ENCODE peak calls at places on chromosomes 6 and 20, in four cellular contexts. One of them, this sample, is unnamed.

GRCh38 chr6:104689551-104690205 is 170.0 kb downstream of the HACE1 start:
- DNase-seq in mesothelial cell of epicardium: no peak
- DNase-seq in A172: no peak
- DNase-seq in AG09319: no peak
- DNase-seq in this sample: no peak

GRCh38 chr6:20056350-20056992 is 155.8 kb downstream of the MBOAT1 start:
- DNase-seq in mesothelial cell of epicardium: no peak
- DNase-seq in A172: peak
- DNase-seq in AG09319: peak
- DNase-seq in this sample: peak

GRCh38 chr6:107185570-107185969 is 70.3 kb upstream of the BEND3 start:
- DNase-seq in mesothelial cell of epicardium: no peak
- DNase-seq in A172: no peak
- DNase-seq in AG09319: no peak
- DNase-seq in this sample: peak

GRCh38 chr20:63538204-63539091 is 1.3 kb upstream of the PTK6 start:
- DNase-seq in mesothelial cell of epicardium: no peak
- DNase-seq in A172: peak
- DNase-seq in AG09319: no peak
- DNase-seq in this sample: no peak

GRCh38 chr6:3231213-3232016 is 4.0 kb upstream of the TUBB2B start:
- DNase-seq in mesothelial cell of epicardium: peak
- DNase-seq in A172: peak
- DNase-seq in AG09319: peak
- DNase-seq in this sample: peak

GRCh38 chr20:34643919-34644318 is 33.0 kb downstream of the PIGU start:
- DNase-seq in mesothelial cell of epicardium: no peak
- DNase-seq in A172: no peak
- DNase-seq in AG09319: peak
- DNase-seq in this sample: no peak

GRCh38 chr6:45713981-45714685 is 301.5 kb downstream of the CLIC5 start:
- DNase-seq in mesothelial cell of epicardium: no peak
- DNase-seq in A172: no peak
- DNase-seq in AG09319: no peak
- DNase-seq in this sample: no peak

GRCh38 chr6:123193298-123193697 is 197.3 kb downstream of the CLVS2 start:
- DNase-seq in mesothelial cell of epicardium: no peak
- DNase-seq in A172: no peak
- DNase-seq in AG09319: no peak
- DNase-seq in this sample: no peak

GRCh38 chr20:62246872-62247652 is 8.7 kb downstream of the OSBPL2 start:
- DNase-seq in mesothelial cell of epicardium: no peak
- DNase-seq in A172: no peak
- DNase-seq in AG09319: no peak
- DNase-seq in this sample: no peak

GRCh38 chr6:144314003-144314485 is 28.9 kb downstream of the UTRN start:
- DNase-seq in mesothelial cell of epicardium: no peak
- DNase-seq in A172: no peak
- DNase-seq in AG09319: peak
- DNase-seq in this sample: peak

GRCh38 chr6:76326866-76327265 is 254.4 kb upstream of the IMPG1 start:
- DNase-seq in mesothelial cell of epicardium: no peak
- DNase-seq in A172: no peak
- DNase-seq in AG09319: no peak
- DNase-seq in this sample: no peak

GRCh38 chr6:41577865-41578713 is 31.9 kb downstream of the FOXP4 start:
- DNase-seq in mesothelial cell of epicardium: no peak
- DNase-seq in A172: peak
- DNase-seq in AG09319: no peak
- DNase-seq in this sample: no peak

GRCh38 chr6:100379386-100379785 is 85.3 kb downstream of the SIM1 start:
- DNase-seq in mesothelial cell of epicardium: no peak
- DNase-seq in A172: no peak
- DNase-seq in AG09319: no peak
- DNase-seq in this sample: no peak

GRCh38 chr6:39171489-39172376 is 56.7 kb upstream of the SAYSD1 start:
- DNase-seq in mesothelial cell of epicardium: no peak
- DNase-seq in A172: no peak
- DNase-seq in AG09319: no peak
- DNase-seq in this sample: no peak

GRCh38 chr6:111592726-111593515 is 12.8 kb downstream of the TRAF3IP2 start:
- DNase-seq in mesothelial cell of epicardium: no peak
- DNase-seq in A172: no peak
- DNase-seq in AG09319: no peak
- DNase-seq in this sample: no peak

This sample was measured in epithelial cell of proximal tubule.